ENCODE peak calls at places on chromosomes 2 and 18, in nine cellular contexts. One of them, this sample, is unnamed.
A peak's percentile ranks its signal among the peaks of the same experiment; 100 is the strongest.

GRCh38 chr2:207252979-207253640 is 87.4 kb upstream of the KLF7 start:
- DNase-seq in tibial nerve: no peak
- DNase-seq in Peyer's patch: no peak
- DNase-seq in CD4-positive, CD25-positive, alpha-beta regulatory T cell: no peak
- DNase-seq in right cardiac atrium: no peak
- DNase-seq in stomach: no peak
- DNase-seq in CD8-positive, alpha-beta memory T cell: no peak
- DNase-seq in transverse colon: no peak
- DNase-seq in sigmoid colon: no peak
- DNase-seq in this sample: peak; percentile 87

GRCh38 chr2:64817453-64817852 is 163.7 kb upstream of the SERTAD2 start:
- DNase-seq in tibial nerve: no peak
- DNase-seq in right cardiac atrium: no peak
- DNase-seq in transverse colon: no peak
- DNase-seq in CD8-positive, alpha-beta memory T cell: no peak
- DNase-seq in sigmoid colon: no peak
- DNase-seq in Peyer's patch: no peak
- DNase-seq in CD4-positive, CD25-positive, alpha-beta regulatory T cell: no peak
- DNase-seq in stomach: no peak
- DNase-seq in this sample: no peak

GRCh38 chr2:218648473-218649100 is 10.8 kb downstream of the ZNF142 start:
- DNase-seq in stomach: peak; percentile 51
- DNase-seq in CD8-positive, alpha-beta memory T cell: peak; percentile 61
- DNase-seq in Peyer's patch: peak; percentile 63
- DNase-seq in CD4-positive, CD25-positive, alpha-beta regulatory T cell: peak; percentile 56
- DNase-seq in tibial nerve: peak; percentile 52
- DNase-seq in transverse colon: peak; percentile 54
- DNase-seq in right cardiac atrium: peak; percentile 33
- DNase-seq in sigmoid colon: no peak
- DNase-seq in this sample: peak; percentile 68

GRCh38 chr2:238803996-238804395 is 43.9 kb upstream of the TWIST2 start:
- DNase-seq in CD8-positive, alpha-beta memory T cell: no peak
- DNase-seq in sigmoid colon: no peak
- DNase-seq in Peyer's patch: no peak
- DNase-seq in stomach: no peak
- DNase-seq in transverse colon: no peak
- DNase-seq in tibial nerve: no peak
- DNase-seq in right cardiac atrium: no peak
- DNase-seq in CD4-positive, CD25-positive, alpha-beta regulatory T cell: no peak
- DNase-seq in this sample: no peak

GRCh38 chr2:207725815-207726578 is 14.6 kb downstream of the CCNYL1 start:
- DNase-seq in CD8-positive, alpha-beta memory T cell: no peak
- DNase-seq in stomach: peak; percentile 38
- DNase-seq in right cardiac atrium: no peak
- DNase-seq in sigmoid colon: no peak
- DNase-seq in Peyer's patch: no peak
- DNase-seq in tibial nerve: no peak
- DNase-seq in CD4-positive, CD25-positive, alpha-beta regulatory T cell: peak; percentile 19
- DNase-seq in transverse colon: no peak
- DNase-seq in this sample: no peak

GRCh38 chr2:227033471-227034148 is 130.4 kb downstream of the COL4A4 start:
- DNase-seq in right cardiac atrium: peak; percentile 28
- DNase-seq in Peyer's patch: peak; percentile 57
- DNase-seq in stomach: peak; percentile 70
- DNase-seq in sigmoid colon: peak; percentile 79
- DNase-seq in CD8-positive, alpha-beta memory T cell: no peak
- DNase-seq in transverse colon: peak; percentile 59
- DNase-seq in CD4-positive, CD25-positive, alpha-beta regulatory T cell: no peak
- DNase-seq in tibial nerve: peak; percentile 12
- DNase-seq in this sample: peak; percentile 69

GRCh38 chr2:227616631-227617030 is 667 bp upstream of the SCYGR4 start:
- DNase-seq in sigmoid colon: no peak
- DNase-seq in tibial nerve: no peak
- DNase-seq in stomach: no peak
- DNase-seq in Peyer's patch: no peak
- DNase-seq in CD8-positive, alpha-beta memory T cell: no peak
- DNase-seq in right cardiac atrium: no peak
- DNase-seq in CD4-positive, CD25-positive, alpha-beta regulatory T cell: no peak
- DNase-seq in transverse colon: no peak
- DNase-seq in this sample: no peak

GRCh38 chr2:28348921-28349320 is 43.7 kb upstream of the FOSL2 start:
- DNase-seq in Peyer's patch: peak; percentile 13
- DNase-seq in CD4-positive, CD25-positive, alpha-beta regulatory T cell: no peak
- DNase-seq in tibial nerve: no peak
- DNase-seq in CD8-positive, alpha-beta memory T cell: no peak
- DNase-seq in stomach: no peak
- DNase-seq in right cardiac atrium: no peak
- DNase-seq in sigmoid colon: no peak
- DNase-seq in transverse colon: no peak
- DNase-seq in this sample: no peak

GRCh38 chr2:233367606-233368005 is 13.3 kb downstream of the DGKD start:
- DNase-seq in transverse colon: no peak
- DNase-seq in CD4-positive, CD25-positive, alpha-beta regulatory T cell: no peak
- DNase-seq in stomach: no peak
- DNase-seq in CD8-positive, alpha-beta memory T cell: no peak
- DNase-seq in tibial nerve: no peak
- DNase-seq in Peyer's patch: no peak
- DNase-seq in right cardiac atrium: no peak
- DNase-seq in sigmoid colon: no peak
- DNase-seq in this sample: no peak

GRCh38 chr18:52337286-52337685 is 2.7 kb upstream of the DCC start:
- DNase-seq in right cardiac atrium: no peak
- DNase-seq in tibial nerve: no peak
- DNase-seq in Peyer's patch: no peak
- DNase-seq in sigmoid colon: no peak
- DNase-seq in CD8-positive, alpha-beta memory T cell: no peak
- DNase-seq in CD4-positive, CD25-positive, alpha-beta regulatory T cell: no peak
- DNase-seq in stomach: no peak
- DNase-seq in transverse colon: no peak
- DNase-seq in this sample: no peak

GRCh38 chr2:73156539-73157124 is 43.9 kb upstream of the RAB11FIP5 start:
- DNase-seq in stomach: peak; percentile 70
- DNase-seq in Peyer's patch: peak; percentile 64
- DNase-seq in tibial nerve: peak; percentile 36
- DNase-seq in CD4-positive, CD25-positive, alpha-beta regulatory T cell: peak; percentile 25
- DNase-seq in CD8-positive, alpha-beta memory T cell: peak; percentile 51
- DNase-seq in transverse colon: peak; percentile 56
- DNase-seq in sigmoid colon: peak; percentile 78
- DNase-seq in right cardiac atrium: peak; percentile 74
- DNase-seq in this sample: peak; percentile 64

GRCh38 chr2:11073251-11073650 is 82.0 kb upstream of the SLC66A3 start:
- DNase-seq in transverse colon: peak; percentile 52
- DNase-seq in CD8-positive, alpha-beta memory T cell: no peak
- DNase-seq in Peyer's patch: no peak
- DNase-seq in stomach: peak; percentile 42
- DNase-seq in sigmoid colon: no peak
- DNase-seq in right cardiac atrium: no peak
- DNase-seq in tibial nerve: no peak
- DNase-seq in CD4-positive, CD25-positive, alpha-beta regulatory T cell: no peak
- DNase-seq in this sample: peak; percentile 52

GRCh38 chr18:70376914-70377258 is 88.0 kb downstream of the SOCS6 start:
- DNase-seq in sigmoid colon: no peak
- DNase-seq in tibial nerve: no peak
- DNase-seq in transverse colon: peak; percentile 33
- DNase-seq in Peyer's patch: no peak
- DNase-seq in CD8-positive, alpha-beta memory T cell: no peak
- DNase-seq in stomach: no peak
- DNase-seq in CD4-positive, CD25-positive, alpha-beta regulatory T cell: no peak
- DNase-seq in right cardiac atrium: no peak
- DNase-seq in this sample: no peak

GRCh38 chr18:70380915-70381896 is 92.4 kb downstream of the SOCS6 start:
- DNase-seq in Peyer's patch: peak; percentile 75
- DNase-seq in right cardiac atrium: peak; percentile 16
- DNase-seq in CD8-positive, alpha-beta memory T cell: no peak
- DNase-seq in sigmoid colon: no peak
- DNase-seq in transverse colon: peak; percentile 86
- DNase-seq in stomach: no peak
- DNase-seq in CD4-positive, CD25-positive, alpha-beta regulatory T cell: no peak
- DNase-seq in tibial nerve: no peak
- DNase-seq in this sample: no peak

GRCh38 chr18:70376137-70376913 is 87.5 kb downstream of the SOCS6 start:
- DNase-seq in sigmoid colon: no peak
- DNase-seq in Peyer's patch: no peak
- DNase-seq in transverse colon: no peak
- DNase-seq in right cardiac atrium: no peak
- DNase-seq in CD4-positive, CD25-positive, alpha-beta regulatory T cell: no peak
- DNase-seq in CD8-positive, alpha-beta memory T cell: no peak
- DNase-seq in stomach: no peak
- DNase-seq in tibial nerve: no peak
- DNase-seq in this sample: peak; percentile 46

GRCh38 chr18:70377317-70377799 is 88.5 kb downstream of the SOCS6 start:
- DNase-seq in stomach: no peak
- DNase-seq in CD8-positive, alpha-beta memory T cell: no peak
- DNase-seq in Peyer's patch: no peak
- DNase-seq in transverse colon: no peak
- DNase-seq in right cardiac atrium: no peak
- DNase-seq in tibial nerve: no peak
- DNase-seq in CD4-positive, CD25-positive, alpha-beta regulatory T cell: no peak
- DNase-seq in sigmoid colon: no peak
- DNase-seq in this sample: no peak

GRCh38 chr18:70377857-70378701 is 89.2 kb downstream of the SOCS6 start:
- DNase-seq in right cardiac atrium: no peak
- DNase-seq in CD4-positive, CD25-positive, alpha-beta regulatory T cell: no peak
- DNase-seq in transverse colon: no peak
- DNase-seq in Peyer's patch: no peak
- DNase-seq in stomach: no peak
- DNase-seq in sigmoid colon: no peak
- DNase-seq in tibial nerve: no peak
- DNase-seq in CD8-positive, alpha-beta memory T cell: no peak
- DNase-seq in this sample: no peak
- H3K4me1 ChIP-seq in right cardiac atrium: no peaks in the 10 kb centered on the region
- H3K4me1 ChIP-seq in CD4-positive, CD25-positive, alpha-beta regulatory T cell: no peaks in the 10 kb centered on the region
- H3K4me1 ChIP-seq in transverse colon: peaks cover 34% of the 10 kb centered on the region
- H3K4me1 ChIP-seq in Peyer's patch: peaks cover 3% of the 10 kb centered on the region
- H3K4me1 ChIP-seq in stomach: peaks cover 4% of the 10 kb centered on the region
- H3K4me1 ChIP-seq in sigmoid colon: no peaks in the 10 kb centered on the region
- H3K4me1 ChIP-seq in tibial nerve: no peaks in the 10 kb centered on the region
- H3K4me1 ChIP-seq in CD8-positive, alpha-beta memory T cell: no peaks in the 10 kb centered on the region
- H3K4me1 ChIP-seq in this sample: peaks cover 7% of the 10 kb centered on the region

GRCh38 chr2:68317971-68318685 is 1.6 kb downstream of the CNRIP1 start:
- DNase-seq in Peyer's patch: no peak
- DNase-seq in transverse colon: no peak
- DNase-seq in stomach: no peak
- DNase-seq in right cardiac atrium: peak; percentile 20
- DNase-seq in sigmoid colon: no peak
- DNase-seq in tibial nerve: peak; percentile 24
- DNase-seq in CD4-positive, CD25-positive, alpha-beta regulatory T cell: no peak
- DNase-seq in CD8-positive, alpha-beta memory T cell: no peak
- DNase-seq in this sample: peak; percentile 17
- H3K4me3 ChIP-seq in Peyer's patch: peak overlapping the region; percentile 65
- H3K4me3 ChIP-seq in transverse colon: peak overlapping the region; percentile 56
- H3K4me3 ChIP-seq in stomach: peak overlapping the region; percentile 66
- H3K4me3 ChIP-seq in right cardiac atrium: peak overlapping the region; percentile 75
- H3K4me3 ChIP-seq in sigmoid colon: peak overlapping the region; percentile 77
- H3K4me3 ChIP-seq in tibial nerve: peak overlapping the region; percentile 87
- H3K4me3 ChIP-seq in CD4-positive, CD25-positive, alpha-beta regulatory T cell: no peak overlapping the region
- H3K4me3 ChIP-seq in CD8-positive, alpha-beta memory T cell: no peak overlapping the region
- H3K4me3 ChIP-seq in this sample: peak overlapping the region; percentile 76

GRCh38 chr2:113237604-113238003 is 41.1 kb downstream of the PAX8 start:
- DNase-seq in tibial nerve: no peak
- DNase-seq in CD8-positive, alpha-beta memory T cell: no peak
- DNase-seq in CD4-positive, CD25-positive, alpha-beta regulatory T cell: no peak
- DNase-seq in stomach: no peak
- DNase-seq in Peyer's patch: no peak
- DNase-seq in right cardiac atrium: no peak
- DNase-seq in sigmoid colon: no peak
- DNase-seq in transverse colon: no peak
- DNase-seq in this sample: no peak
- H3K4me1 ChIP-seq in tibial nerve: peaks cover 13% of the 10 kb centered on the region
- H3K4me1 ChIP-seq in CD8-positive, alpha-beta memory T cell: no peaks in the 10 kb centered on the region
- H3K4me1 ChIP-seq in CD4-positive, CD25-positive, alpha-beta regulatory T cell: no peaks in the 10 kb centered on the region
- H3K4me1 ChIP-seq in stomach: peaks cover 29% of the 10 kb centered on the region
- H3K4me1 ChIP-seq in Peyer's patch: peaks cover 8% of the 10 kb centered on the region
- H3K4me1 ChIP-seq in right cardiac atrium: peaks cover 13% of the 10 kb centered on the region
- H3K4me1 ChIP-seq in sigmoid colon: no peaks in the 10 kb centered on the region
- H3K4me1 ChIP-seq in transverse colon: peaks cover 24% of the 10 kb centered on the region
- H3K4me1 ChIP-seq in this sample: no peaks in the 10 kb centered on the region

GRCh38 chr18:11147371-11147860 is 2.0 kb downstream of the PIEZO2 start:
- DNase-seq in stomach: no peak
- DNase-seq in tibial nerve: no peak
- DNase-seq in CD4-positive, CD25-positive, alpha-beta regulatory T cell: no peak
- DNase-seq in CD8-positive, alpha-beta memory T cell: no peak
- DNase-seq in right cardiac atrium: no peak
- DNase-seq in Peyer's patch: no peak
- DNase-seq in transverse colon: no peak
- DNase-seq in sigmoid colon: no peak
- DNase-seq in this sample: no peak
- H3K4me3 ChIP-seq in stomach: peak overlapping the region; percentile 58
- H3K4me3 ChIP-seq in tibial nerve: peak overlapping the region; percentile 36
- H3K4me3 ChIP-seq in CD4-positive, CD25-positive, alpha-beta regulatory T cell: no peak overlapping the region
- H3K4me3 ChIP-seq in CD8-positive, alpha-beta memory T cell: no peak overlapping the region
- H3K4me3 ChIP-seq in right cardiac atrium: peak overlapping the region; percentile 12
- H3K4me3 ChIP-seq in Peyer's patch: no peak overlapping the region
- H3K4me3 ChIP-seq in transverse colon: no peak overlapping the region
- H3K4me3 ChIP-seq in sigmoid colon: peak overlapping the region; percentile 37
- H3K4me3 ChIP-seq in this sample: no peak overlapping the region